ENCODE peak calls at places on chromosomes 2 and 18, in four cellular contexts. One of them, this sample, is unnamed.

GRCh38 chr2:122328811-122329210 is 573.4 kb downstream of the TSN start:
- DNase-seq in stimulated activated CD4-positive, alpha-beta T cell treated with anti-CD3 and anti-CD28 coated beads, Interleukin-12 subunit alpha, Interleukin-12 subunit beta, amount 100 ng/mL, for 48 hours: no peak
- DNase-seq in amniotic stem cell: no peak
- DNase-seq in CD8-positive, alpha-beta memory T cell: no peak
- DNase-seq in this sample: no peak

GRCh38 chr2:220076734-220077133 is 449.3 kb downstream of the SLC4A3 start:
- DNase-seq in CD8-positive, alpha-beta memory T cell: no peak
- DNase-seq in stimulated activated CD4-positive, alpha-beta T cell treated with anti-CD3 and anti-CD28 coated beads, Interleukin-12 subunit alpha, Interleukin-12 subunit beta, amount 100 ng/mL, for 48 hours: no peak
- DNase-seq in amniotic stem cell: no peak
- DNase-seq in this sample: no peak

GRCh38 chr2:26561376-26561775 is 79.8 kb downstream of the CIB4 start:
- DNase-seq in amniotic stem cell: no peak
- DNase-seq in stimulated activated CD4-positive, alpha-beta T cell treated with anti-CD3 and anti-CD28 coated beads, Interleukin-12 subunit alpha, Interleukin-12 subunit beta, amount 100 ng/mL, for 48 hours: no peak
- DNase-seq in CD8-positive, alpha-beta memory T cell: no peak
- DNase-seq in this sample: no peak

GRCh38 chr2:178335218-178335617 is 115.8 kb downstream of the PRKRA start:
- DNase-seq in amniotic stem cell: no peak
- DNase-seq in stimulated activated CD4-positive, alpha-beta T cell treated with anti-CD3 and anti-CD28 coated beads, Interleukin-12 subunit alpha, Interleukin-12 subunit beta, amount 100 ng/mL, for 48 hours: no peak
- DNase-seq in CD8-positive, alpha-beta memory T cell: no peak
- DNase-seq in this sample: no peak

GRCh38 chr2:229174794-229175529 is 96.1 kb downstream of the PID1 start:
- DNase-seq in stimulated activated CD4-positive, alpha-beta T cell treated with anti-CD3 and anti-CD28 coated beads, Interleukin-12 subunit alpha, Interleukin-12 subunit beta, amount 100 ng/mL, for 48 hours: no peak
- DNase-seq in amniotic stem cell: peak
- DNase-seq in CD8-positive, alpha-beta memory T cell: no peak
- DNase-seq in this sample: no peak

GRCh38 chr18:24482826-24483225 is 22.4 kb downstream of the HRH4 start:
- DNase-seq in amniotic stem cell: no peak
- DNase-seq in stimulated activated CD4-positive, alpha-beta T cell treated with anti-CD3 and anti-CD28 coated beads, Interleukin-12 subunit alpha, Interleukin-12 subunit beta, amount 100 ng/mL, for 48 hours: no peak
- DNase-seq in CD8-positive, alpha-beta memory T cell: no peak
- DNase-seq in this sample: no peak

GRCh38 chr2:241854342-241855244 is 4.1 kb downstream of the PDCD1 start:
- DNase-seq in stimulated activated CD4-positive, alpha-beta T cell treated with anti-CD3 and anti-CD28 coated beads, Interleukin-12 subunit alpha, Interleukin-12 subunit beta, amount 100 ng/mL, for 48 hours: no peak
- DNase-seq in CD8-positive, alpha-beta memory T cell: no peak
- DNase-seq in amniotic stem cell: no peak
- DNase-seq in this sample: no peak

GRCh38 chr2:120898961-120899360 is 163.3 kb downstream of the GLI2 start:
- DNase-seq in amniotic stem cell: no peak
- DNase-seq in CD8-positive, alpha-beta memory T cell: no peak
- DNase-seq in stimulated activated CD4-positive, alpha-beta T cell treated with anti-CD3 and anti-CD28 coated beads, Interleukin-12 subunit alpha, Interleukin-12 subunit beta, amount 100 ng/mL, for 48 hours: no peak
- DNase-seq in this sample: no peak

GRCh38 chr2:187138240-187138639 is 289.3 kb upstream of the ZSWIM2 start:
- DNase-seq in CD8-positive, alpha-beta memory T cell: no peak
- DNase-seq in stimulated activated CD4-positive, alpha-beta T cell treated with anti-CD3 and anti-CD28 coated beads, Interleukin-12 subunit alpha, Interleukin-12 subunit beta, amount 100 ng/mL, for 48 hours: no peak
- DNase-seq in amniotic stem cell: peak
- DNase-seq in this sample: no peak

GRCh38 chr2:132691556-132691955 is 21.6 kb upstream of the LYPD1 start:
- DNase-seq in stimulated activated CD4-positive, alpha-beta T cell treated with anti-CD3 and anti-CD28 coated beads, Interleukin-12 subunit alpha, Interleukin-12 subunit beta, amount 100 ng/mL, for 48 hours: no peak
- DNase-seq in CD8-positive, alpha-beta memory T cell: no peak
- DNase-seq in amniotic stem cell: no peak
- DNase-seq in this sample: no peak

GRCh38 chr18:2572892-2573291 is 1.5 kb downstream of the NDC80 start:
- DNase-seq in amniotic stem cell: no peak
- DNase-seq in CD8-positive, alpha-beta memory T cell: no peak
- DNase-seq in stimulated activated CD4-positive, alpha-beta T cell treated with anti-CD3 and anti-CD28 coated beads, Interleukin-12 subunit alpha, Interleukin-12 subunit beta, amount 100 ng/mL, for 48 hours: no peak
- DNase-seq in this sample: no peak

GRCh38 chr2:68172990-68173715 is 15.5 kb downstream of the PNO1 start:
- DNase-seq in CD8-positive, alpha-beta memory T cell: no peak
- DNase-seq in amniotic stem cell: no peak
- DNase-seq in stimulated activated CD4-positive, alpha-beta T cell treated with anti-CD3 and anti-CD28 coated beads, Interleukin-12 subunit alpha, Interleukin-12 subunit beta, amount 100 ng/mL, for 48 hours: no peak
- DNase-seq in this sample: peak

GRCh38 chr2:219515874-219516629 is 1.8 kb downstream of the ASIC4 start:
- DNase-seq in amniotic stem cell: no peak
- DNase-seq in CD8-positive, alpha-beta memory T cell: no peak
- DNase-seq in stimulated activated CD4-positive, alpha-beta T cell treated with anti-CD3 and anti-CD28 coated beads, Interleukin-12 subunit alpha, Interleukin-12 subunit beta, amount 100 ng/mL, for 48 hours: no peak
- DNase-seq in this sample: no peak

GRCh38 chr18:35039633-35040032 is 1.6 kb upstream of the MAPRE2 start:
- DNase-seq in CD8-positive, alpha-beta memory T cell: no peak
- DNase-seq in amniotic stem cell: no peak
- DNase-seq in stimulated activated CD4-positive, alpha-beta T cell treated with anti-CD3 and anti-CD28 coated beads, Interleukin-12 subunit alpha, Interleukin-12 subunit beta, amount 100 ng/mL, for 48 hours: no peak
- DNase-seq in this sample: no peak

GRCh38 chr2:11710210-11710609 is 36.2 kb upstream of the LPIN1 start:
- DNase-seq in CD8-positive, alpha-beta memory T cell: no peak
- DNase-seq in stimulated activated CD4-positive, alpha-beta T cell treated with anti-CD3 and anti-CD28 coated beads, Interleukin-12 subunit alpha, Interleukin-12 subunit beta, amount 100 ng/mL, for 48 hours: no peak
- DNase-seq in amniotic stem cell: peak
- DNase-seq in this sample: no peak

GRCh38 chr2:109213646-109214417 is 84.8 kb downstream of the SH3RF3 start:
- DNase-seq in CD8-positive, alpha-beta memory T cell: peak
- DNase-seq in stimulated activated CD4-positive, alpha-beta T cell treated with anti-CD3 and anti-CD28 coated beads, Interleukin-12 subunit alpha, Interleukin-12 subunit beta, amount 100 ng/mL, for 48 hours: peak
- DNase-seq in amniotic stem cell: no peak
- DNase-seq in this sample: peak

GRCh38 chr2:20093263-20094141 is 42.1 kb upstream of the LAPTM4A start:
- DNase-seq in CD8-positive, alpha-beta memory T cell: no peak
- DNase-seq in stimulated activated CD4-positive, alpha-beta T cell treated with anti-CD3 and anti-CD28 coated beads, Interleukin-12 subunit alpha, Interleukin-12 subunit beta, amount 100 ng/mL, for 48 hours: no peak
- DNase-seq in amniotic stem cell: peak
- DNase-seq in this sample: no peak

This sample was measured in naive B cell.